ENCODE peak calls at places on chromosomes 13 and 19, in four cellular contexts. V, J, Q and C are unnamed samples.

GRCh38 chr19:13023666-13024065 is 28.4 kb downstream of the NFIX start:
- DNase-seq in V (no peak), J (no peak), Q (peak; percentile 54), C (no peak)

GRCh38 chr19:39162441-39163043 is 34.2 kb upstream of the NCCRP1 start:
- DNase-seq in V (no peak), J (no peak), Q (peak; percentile 48), C (no peak)

GRCh38 chr19:33227242-33227650 is 1.6 kb upstream of the SLC7A10 start:
- DNase-seq in V (no peak), J (no peak), Q (no peak), C (peak; percentile 6)

GRCh38 chr13:43663474-43664090 is 123.2 kb downstream of the ENOX1 start:
- DNase-seq in V (no peak), J (no peak), Q (no peak), C (peak; percentile 73)

GRCh38 chr19:43504426-43505185 is at the start of gene PHLDB3:
- DNase-seq in V (no peak), J (no peak), Q (peak; percentile 52), C (peak; percentile 9)

GRCh38 chr19:30391554-30392551 is 19.7 kb downstream of the ZNF536 start:
- DNase-seq in V (no peak), J (no peak), Q (no peak), C (no peak)

GRCh38 chr19:38740252-38740592 is 4.1 kb downstream of the CAPN12 start:
- DNase-seq in V (no peak), J (no peak), Q (no peak), C (no peak)

GRCh38 chr19:51702103-51702753 is 9.1 kb downstream of the SPACA6 start:
- DNase-seq in V (no peak), J (peak; percentile 74), Q (peak; percentile 82), C (peak; percentile 24)

GRCh38 chr19:30224689-30225606 is 147.2 kb upstream of the ZNF536 start:
- DNase-seq in V (no peak), J (peak; percentile 47), Q (no peak), C (no peak)

GRCh38 chr19:4548238-4548584 is 8.4 kb upstream of the LRG1 start:
- DNase-seq in V (no peak), J (no peak), Q (no peak), C (no peak)

GRCh38 chr13:28819748-28820098 is 416 bp upstream of the MTUS2 start:
- DNase-seq in V (no peak), J (peak; percentile 15), Q (peak; percentile 76), C (peak; percentile 32)

GRCh38 chr13:41645313-41645712 is 188.0 kb downstream of the RGCC start:
- DNase-seq in V (no peak), J (no peak), Q (no peak), C (peak; percentile 90)

GRCh38 chr19:49775742-49776370 is 9.1 kb downstream of the AP2A1 start:
- DNase-seq in V (no peak), J (no peak), Q (peak; percentile 87), C (no peak)

GRCh38 chr13:57644106-57644505 is 12.6 kb downstream of the PCDH17 start:
- DNase-seq in V (no peak), J (no peak), Q (no peak), C (no peak)

GRCh38 chr13:19864339-19865309 is 1.2 kb upstream of the ZMYM5 start:
- DNase-seq in V (no peak), J (peak; percentile 55), Q (peak; percentile 17), C (peak; percentile 9)

DNA sequence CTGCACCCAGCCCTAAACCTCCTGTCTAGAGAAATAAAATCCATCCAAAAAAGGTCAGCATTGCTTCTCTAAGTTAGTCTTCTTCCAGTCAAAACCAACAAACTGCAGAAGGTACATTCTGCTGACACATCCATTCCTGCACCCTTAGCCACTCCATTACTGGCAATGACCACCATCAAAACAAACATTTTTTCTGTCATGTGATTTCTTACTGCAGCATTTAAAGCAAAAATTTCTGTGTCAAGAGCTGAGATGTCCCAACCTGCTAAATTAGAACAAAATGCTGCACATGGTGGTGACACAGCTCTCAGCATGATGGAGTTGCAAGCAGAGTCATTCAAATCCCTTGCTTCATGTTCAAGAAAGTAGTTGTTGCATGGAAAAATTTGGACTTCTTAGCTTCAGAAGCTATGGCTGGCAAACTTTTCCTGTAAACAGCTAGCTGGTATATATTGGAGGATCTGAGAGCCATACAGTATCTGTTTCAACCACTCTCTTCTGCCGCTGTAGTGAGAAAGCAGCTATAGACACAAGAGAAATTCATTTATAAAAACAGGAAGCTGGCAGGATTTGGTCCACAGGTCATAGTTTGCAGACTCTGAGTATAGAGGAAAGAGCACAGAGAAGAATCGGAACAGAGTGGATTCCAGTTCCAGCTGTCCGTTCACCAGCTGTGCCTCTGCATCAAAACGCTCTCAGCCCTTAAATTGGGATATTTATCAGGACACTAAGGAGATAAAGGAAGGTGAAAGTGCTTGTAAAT is 17.4 kb downstream of the RUBCNL start:
- DNase-seq in V (no peak), J (no peak), Q (no peak), C (peak; percentile 68)
- H3K4me3 ChIP-seq in V (peak overlapping the region; percentile 10), J (no peak overlapping the region), Q (no peak overlapping the region), C (no peak overlapping the region)

DNA sequence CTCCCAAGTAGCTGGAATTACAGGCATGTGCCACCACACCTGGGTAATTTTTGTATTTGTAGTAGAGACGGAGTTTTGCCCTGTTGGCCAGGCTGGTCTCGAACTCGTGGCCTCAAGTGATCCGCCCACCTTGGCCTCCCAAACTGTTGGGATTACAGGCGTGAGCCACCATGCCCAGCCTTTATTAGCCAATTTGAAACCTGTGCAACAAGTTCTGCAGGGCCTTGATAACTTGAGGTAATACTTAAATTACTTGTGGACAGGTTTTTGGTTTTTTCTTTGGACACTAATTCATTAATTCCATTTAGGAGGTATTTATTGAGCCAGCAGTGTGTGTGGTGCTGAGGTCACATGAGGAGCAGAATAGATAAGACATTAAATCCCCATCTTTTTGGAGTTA is 39.5 kb downstream of the ARHGAP35 start:
- DNase-seq in V (no peak), J (no peak), Q (no peak), C (no peak)
- H3K4me1 ChIP-seq in V (no peaks in the 10 kb centered on the region), J (peaks cover 56% of the 10 kb centered on the region), Q (peaks cover 25% of the 10 kb centered on the region), C (peaks cover 29% of the 10 kb centered on the region)

GRCh38 chr13:79402074-79402635 is 3.9 kb downstream of the RBM26 start:
- DNase-seq in V (no peak), J (no peak), Q (no peak), C (no peak)

GRCh38 chr13:79402679-79403078 is 3.4 kb downstream of the RBM26 start:
- DNase-seq in V (no peak), J (no peak), Q (no peak), C (no peak)

GRCh38 chr13:79398915-79399314 is 7.1 kb downstream of the RBM26 start:
- DNase-seq in V (no peak), J (no peak), Q (no peak), C (peak; percentile 55)

GRCh38 chr13:79403113-79403512 is 2.9 kb downstream of the RBM26 start:
- DNase-seq in V (no peak), J (no peak), Q (no peak), C (no peak)

DNA sequence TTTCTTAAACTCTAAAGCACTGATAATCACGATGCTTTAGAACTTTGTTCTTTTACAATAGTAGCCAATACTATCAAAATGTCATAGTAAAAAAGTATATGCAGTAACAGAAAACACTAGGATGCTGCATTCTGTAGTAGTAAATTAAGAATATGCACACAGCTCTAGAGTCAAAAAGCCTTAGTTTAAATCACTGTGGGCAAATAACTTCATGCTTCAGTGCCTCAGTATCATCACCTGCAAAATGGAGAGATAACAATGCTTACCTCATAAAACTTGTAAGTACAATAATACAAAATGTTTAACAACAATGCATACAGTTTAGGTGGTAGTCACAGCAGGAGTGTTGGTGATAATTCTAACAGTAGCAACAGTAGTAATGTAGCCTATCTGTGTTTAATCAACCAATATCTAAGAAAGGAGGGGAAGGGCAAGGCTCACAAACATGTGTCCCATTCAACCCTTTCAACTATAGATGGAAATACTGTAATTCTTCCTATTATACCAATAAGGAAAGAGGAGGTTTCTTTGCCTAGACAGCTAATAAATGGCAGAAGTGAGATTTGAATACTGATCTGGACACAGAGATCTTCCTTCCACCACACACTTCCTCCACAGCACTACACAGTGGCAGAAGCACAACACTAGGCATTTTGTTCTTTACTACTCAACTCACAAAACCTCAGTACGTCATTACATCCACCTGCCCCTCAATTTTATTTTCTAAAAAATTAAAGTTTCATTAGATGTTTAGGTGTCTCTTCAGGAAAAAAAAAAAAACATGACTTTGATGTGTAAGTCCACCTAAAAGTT is 4.6 kb downstream of the RBM26 start:
- DNase-seq in V (no peak), J (no peak), Q (no peak), C (no peak)
- TF ChIP-seq USF2 in V (no peak), J (no peak), Q (no peak), C (no peak)

GRCh38 chr13:52954838-52955237 is 73.8 kb upstream of the OLFM4 start:
- DNase-seq in V (no peak), J (no peak), Q (no peak), C (no peak)

GRCh38 chr13:52949744-52950143 is 78.9 kb upstream of the OLFM4 start:
- DNase-seq in V (no peak), J (no peak), Q (no peak), C (no peak)

GRCh38 chr13:52950436-52950960 is 78.1 kb upstream of the OLFM4 start:
- DNase-seq in V (no peak), J (no peak), Q (no peak), C (no peak)

GRCh38 chr13:52961196-52961845 is 67.3 kb upstream of the OLFM4 start:
- DNase-seq in V (no peak), J (no peak), Q (no peak), C (no peak)

DNA sequence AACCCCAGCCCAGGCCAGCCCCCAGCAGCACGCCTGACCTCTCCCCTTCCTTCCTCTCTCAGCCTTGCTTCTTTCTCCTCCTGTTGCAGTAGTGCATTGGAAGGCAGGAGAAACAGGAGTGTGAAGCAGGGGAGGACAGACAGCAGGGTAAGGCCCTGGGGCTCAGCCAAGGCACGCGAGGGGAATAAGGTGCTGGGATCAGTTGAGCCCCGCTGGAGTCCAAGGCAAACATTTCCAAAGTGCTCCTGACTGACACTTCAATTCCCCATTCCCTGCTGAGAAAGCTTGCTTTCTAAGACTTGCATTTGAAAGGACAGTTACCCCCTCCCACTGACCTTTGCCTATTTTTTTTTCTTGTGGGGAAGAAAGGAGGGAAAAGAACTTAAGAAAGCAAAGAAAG is 73.1 kb upstream of the OLFM4 start:
- DNase-seq in V (no peak), J (no peak), Q (no peak), C (no peak)
- H3K4me3 ChIP-seq in V (no peak overlapping the region), J (no peak overlapping the region), Q (no peak overlapping the region), C (no peak overlapping the region)

GRCh38 chr13:26325876-26326275 is 71.9 kb downstream of the CDK8 start:
- DNase-seq in V (peak; percentile 13), J (no peak), Q (no peak), C (peak; percentile 4)

GRCh38 chr13:26326562-26326961 is 72.6 kb downstream of the CDK8 start:
- DNase-seq in V (no peak), J (no peak), Q (no peak), C (no peak)

GRCh38 chr13:26324294-26324693 is 70.4 kb downstream of the CDK8 start:
- DNase-seq in V (no peak), J (no peak), Q (no peak), C (no peak)

GRCh38 chr13:26323764-26324163 is 69.8 kb downstream of the CDK8 start:
- DNase-seq in V (no peak), J (no peak), Q (no peak), C (no peak)

GRCh38 chr13:26324867-26325266 is 70.9 kb downstream of the CDK8 start:
- DNase-seq in V (no peak), J (no peak), Q (no peak), C (peak; percentile 13)
- H3K4me1 ChIP-seq in V (no peaks in the 10 kb centered on the region), J (no peaks in the 10 kb centered on the region), Q (no peaks in the 10 kb centered on the region), C (peaks cover 5% of the 10 kb centered on the region)